ENCODE peak calls at places on chromosome 21, in six cellular contexts. N is Right ventricle myocardium superior; D is stimulated activated naive CD8-positive, alpha-beta T cell treated with anti-CD3 and anti-CD28 coated beads, Interleukin-15, Interleukin-2, amounts not matched to agents 100 U/mL and 50 U/mL, for 24 hours; P is EL; F is tibial artery; J is BJ. K is an unnamed sample.

GRCh38 chr21:15604424-15604823 is 125.4 kb upstream of the USP25 start:
- DNase-seq in N (no peak), D (no peak), P (peak; percentile 83), F (no peak), J (peak; percentile 61), K (no peak)

GRCh38 chr21:32423320-32423719 is 10.8 kb downstream of the EVA1C start:
- DNase-seq in N (no peak), D (no peak), P (peak; percentile 94), F (no peak), J (peak; percentile 66), K (no peak)

GRCh38 chr21:46161180-46161799 is 5.9 kb upstream of the FTCD start:
- DNase-seq in N (peak; percentile 33), D (no peak), P (no peak), F (peak; percentile 61), J (no peak), K (no peak)

GRCh38 chr21:15549671-15550070 is 180.1 kb upstream of the USP25 start:
- DNase-seq in N (no peak), D (no peak), P (peak; percentile 73), F (no peak), J (no peak), K (no peak)

GRCh38 chr21:16137106-16137505 is 407.3 kb downstream of the USP25 start:
- DNase-seq in N (no peak), D (no peak), P (no peak), F (no peak), J (no peak), K (no peak)

GRCh38 chr21:32476661-32477423 is 64.3 kb downstream of the EVA1C start:
- DNase-seq in N (no peak), D (no peak), P (no peak), F (no peak), J (no peak), K (no peak)

GRCh38 chr21:38496224-38496623 is 2.1 kb downstream of the ERG start:
- DNase-seq in N (no peak), D (no peak), P (no peak), F (no peak), J (no peak), K (no peak)

GRCh38 chr21:45258476-45258875 is 29.2 kb downstream of the POFUT2 start:
- DNase-seq in N (peak; percentile 25), D (no peak), P (no peak), F (peak; percentile 60), J (no peak), K (no peak)

GRCh38 chr21:42262826-42263225 is 43.9 kb downstream of the ABCG1 start:
- DNase-seq in N (peak; percentile 90), D (no peak), P (no peak), F (peak; percentile 76), J (no peak), K (no peak)

GRCh38 chr21:44497641-44498243 is 42.3 kb downstream of the KRTAP10-1 start:
- DNase-seq in N (no peak), D (no peak), P (no peak), F (no peak), J (no peak), K (no peak)

GRCh38 chr21:36466061-36466511 is 13.8 kb downstream of the CLDN14 start:
- DNase-seq in N (no peak), D (no peak), P (no peak), F (no peak), J (no peak), K (no peak)

GRCh38 chr21:45972353-45972715 is 9.2 kb upstream of the COL6A1 start:
- DNase-seq in N (peak; percentile 64), D (peak; percentile 18), P (no peak), F (peak; percentile 75), J (no peak), K (no peak)

GRCh38 chr21:35102488-35103407 is 53.6 kb upstream of the RUNX1 start:
- DNase-seq in N (peak; percentile 58), D (peak; percentile 32), P (no peak), F (peak; percentile 76), J (no peak), K (no peak)

GRCh38 chr21:23401278-23401677 is 2206.0 kb downstream of the MRPL39 start:
- DNase-seq in N (no peak), D (no peak), P (no peak), F (no peak), J (no peak), K (no peak)